ENCODE peak calls at places on chromosome 21, in ten cellular contexts. A, D, N, Z, R, X, U, P, E and S are unnamed samples.

GRCh38 chr21:38743772-38744529 is 61.8 kb upstream of the ETS2 start:
- DNase-seq in Z (no peak), E (peak; percentile 40), P (no peak), N (no peak), U (no peak), A (no peak), R (no peak), D (no peak), X (no peak), S (no peak)

GRCh38 chr21:20507783-20508182 is 490.4 kb upstream of the NCAM2 start:
- DNase-seq in D (no peak), R (no peak), N (no peak), P (no peak), Z (no peak), X (no peak), E (no peak), A (no peak), U (no peak), S (no peak)

GRCh38 chr21:33938381-33938780 is 22.8 kb upstream of the ATP5PO start:
- DNase-seq in D (no peak), A (no peak), Z (no peak), E (no peak), U (no peak), R (no peak), X (no peak), P (no peak), N (no peak), S (no peak)

GRCh38 chr21:14600569-14601308 is 54.6 kb upstream of the SAMSN1 start:
- DNase-seq in P (no peak), X (no peak), A (no peak), D (no peak), E (no peak), N (no peak), U (no peak), Z (no peak), R (no peak), S (no peak)

GRCh38 chr21:41750051-41750450 is 16.8 kb downstream of the RIPK4 start:
- DNase-seq in D (no peak), A (peak; percentile 31), X (no peak), P (no peak), Z (no peak), E (no peak), U (no peak), N (no peak), R (no peak), S (no peak)

GRCh38 chr21:31354604-31355443 is 10.8 kb upstream of the TIAM1 start:
- DNase-seq in N (no peak), R (no peak), D (peak; percentile 78), X (no peak), P (peak; percentile 70), Z (no peak), U (peak; percentile 51), E (no peak), A (no peak), S (no peak)

GRCh38 chr21:45816794-45817193 is 164.8 kb upstream of the COL6A1 start:
- DNase-seq in Z (no peak), N (no peak), X (no peak), P (no peak), U (no peak), R (no peak), A (no peak), D (peak; percentile 4), E (no peak), S (no peak)

GRCh38 chr21:36203603-36203889 is 46.9 kb downstream of the DOP1B start:
- DNase-seq in E (no peak), X (no peak), Z (no peak), D (no peak), R (no peak), A (no peak), N (peak; percentile 56), P (peak; percentile 49), U (no peak), S (no peak)

GRCh38 chr21:17757671-17758070 is 61.5 kb downstream of the C21orf91 start:
- DNase-seq in R (no peak), X (no peak), E (no peak), P (no peak), Z (no peak), A (no peak), U (no peak), D (no peak), N (no peak), S (no peak)

GRCh38 chr21:30234050-30234449 is 18.2 kb upstream of the CLDN8 start:
- DNase-seq in A (no peak), Z (no peak), U (no peak), N (no peak), P (no peak), D (no peak), E (no peak), X (no peak), R (no peak), S (no peak)

GRCh38 chr21:31220567-31220966 is 123.5 kb downstream of the TIAM1 start:
- DNase-seq in A (no peak), P (no peak), Z (no peak), E (no peak), X (no peak), R (no peak), U (no peak), D (no peak), N (no peak), S (no peak)

GRCh38 chr21:32772281-32773047 is 909 bp upstream of the PAXBP1 start:
- DNase-seq in E (no peak), P (peak; percentile 7), A (no peak), D (peak; percentile 49), U (peak; percentile 13), R (no peak), X (peak; percentile 52), N (peak; percentile 62), Z (peak; percentile 14), S (peak; percentile 7)

GRCh38 chr21:41848971-41849580 is 30.1 kb downstream of the PRDM15 start:
- DNase-seq in P (no peak), A (no peak), X (no peak), U (no peak), N (no peak), D (no peak), E (no peak), R (no peak), Z (no peak), S (no peak)

GRCh38 chr21:16536661-16537359 is 807.0 kb downstream of the USP25 start:
- DNase-seq in P (no peak), A (no peak), E (peak; percentile 39), X (no peak), N (no peak), R (no peak), Z (no peak), U (no peak), D (no peak), S (no peak)

GRCh38 chr21:17444828-17445227 is 68.0 kb upstream of the CXADR start:
- DNase-seq in P (no peak), U (no peak), R (no peak), Z (no peak), A (no peak), E (no peak), N (no peak), X (no peak), D (no peak), S (no peak)

GRCh38 chr21:34807881-34808568 is 139.2 kb downstream of the CLIC6 start:
- DNase-seq in A (no peak), E (no peak), X (no peak), D (peak; percentile 50), N (no peak), Z (no peak), U (peak; percentile 40), P (peak; percentile 63), R (no peak), S (no peak)

GRCh38 chr21:46284077-46284644 is 1.2 kb downstream of the MCM3AP start:
- DNase-seq in Z (no peak), D (no peak), A (no peak), R (no peak), X (no peak), U (no peak), P (no peak), E (no peak), N (no peak), S (peak; percentile 47)

GRCh38 chr21:36700961-36701911 is 2.3 kb downstream of the SIM2 start:
- DNase-seq in N (peak; percentile 44), Z (no peak), R (no peak), E (no peak), D (no peak), P (peak; percentile 44), U (no peak), A (peak; percentile 7), X (peak; percentile 31), S (peak; percentile 45)

GRCh38 chr21:26591543-26591942 is 18.5 kb upstream of the CYYR1 start:
- DNase-seq in P (no peak), A (no peak), N (no peak), E (no peak), R (no peak), X (no peak), U (no peak), D (no peak), Z (no peak), S (no peak)

GRCh38 chr21:35294231-35294898 is 245.3 kb upstream of the RUNX1 start:
- DNase-seq in P (peak; percentile 69), R (no peak), E (peak; percentile 47), A (no peak), X (peak; percentile 11), D (no peak), Z (no peak), U (no peak), N (no peak), S (no peak)

GRCh38 chr21:43812957-43813730 is 23.8 kb downstream of the RRP1 start:
- DNase-seq in R (no peak), U (no peak), Z (no peak), X (no peak), A (no peak), E (no peak), D (no peak), N (no peak), P (no peak), S (no peak)

GRCh38 chr21:38917045-38917774 is 111.5 kb downstream of the ETS2 start:
- DNase-seq in R (no peak), A (no peak), U (no peak), X (peak; percentile 50), Z (peak; percentile 88), N (no peak), P (no peak), E (peak; percentile 73), D (no peak), S (no peak)

GRCh38 chr21:39840373-39841097 is 26.7 kb upstream of the PCP4 start:
- DNase-seq in D (no peak), X (no peak), P (no peak), Z (no peak), E (no peak), U (no peak), R (no peak), N (no peak), A (no peak), S (no peak)

GRCh38 chr21:26941436-26941835 is 25.5 kb downstream of the ADAMTS5 start:
- DNase-seq in U (no peak), N (no peak), P (no peak), R (no peak), D (no peak), Z (no peak), X (no peak), E (no peak), A (no peak), S (no peak)

GRCh38 chr21:43342301-43342881 is 84.5 kb downstream of the SIK1 start:
- DNase-seq in A (no peak), U (no peak), P (no peak), N (no peak), Z (no peak), X (no peak), R (no peak), D (no peak), E (no peak), S (no peak)

GRCh38 chr21:42594616-42595280 is 58.7 kb upstream of the PDE9A start:
- DNase-seq in P (no peak), D (no peak), A (no peak), R (no peak), Z (no peak), U (no peak), E (no peak), N (peak; percentile 38), X (no peak), S (no peak)

GRCh38 chr21:44425895-44426662 is 29.2 kb upstream of the LRRC3 start:
- DNase-seq in N (no peak), Z (no peak), D (no peak), U (no peak), R (no peak), X (no peak), P (no peak), A (no peak), E (no peak), S (no peak)

GRCh38 chr21:40587786-40588353 is 259.1 kb downstream of the DSCAM start:
- DNase-seq in D (no peak), P (no peak), U (no peak), N (no peak), R (no peak), A (no peak), E (no peak), Z (no peak), X (no peak), S (no peak)